ENCODE peak calls at places on chromosomes 2 and 18, in eight cellular contexts. L is endothelial cell, I is kidney epithelial cell, Y is tibial nerve, V is fibroblast of the aortic adventitia, D is AG09309, N is ovary, U is thoracic aorta. A is an unnamed sample.

GRCh38 chr2:151774506-151774905 is 40.2 kb upstream of the NEB start:
- DNase-seq in L (no peak), I (no peak), Y (no peak), V (peak; percentile 74), D (peak; percentile 70), N (no peak), U (no peak), A (no peak)

GRCh38 chr2:152042636-152043615 is 55.9 kb downstream of the CACNB4 start:
- DNase-seq in L (no peak), I (no peak), Y (no peak), V (no peak), D (no peak), N (no peak), U (no peak), A (no peak)

GRCh38 chr2:75310915-75311314 is 111.6 kb upstream of the TACR1 start:
- DNase-seq in L (no peak), I (no peak), Y (no peak), V (no peak), D (no peak), N (no peak), U (no peak), A (no peak)

GRCh38 chr2:216664593-216665034 is 30.7 kb downstream of the IGFBP5 start:
- DNase-seq in L (no peak), I (no peak), Y (no peak), V (no peak), D (no peak), N (no peak), U (no peak), A (no peak)

GRCh38 chr2:241702155-241702404 is 241 bp downstream of the ING5 start:
- DNase-seq in L (peak; percentile 89), I (no peak), Y (no peak), V (peak; percentile 73), D (no peak), N (no peak), U (no peak), A (peak; percentile 96)

GRCh38 chr2:179991344-179991743 is 15.8 kb downstream of the CWC22 start:
- DNase-seq in L (no peak), I (no peak), Y (no peak), V (no peak), D (no peak), N (no peak), U (no peak), A (no peak)

GRCh38 chr2:38076250-38076709 is 329 bp upstream of the CYP1B1 start:
- DNase-seq in L (peak; percentile 59), I (no peak), Y (peak; percentile 71), V (peak; percentile 90), D (peak; percentile 80), N (peak; percentile 76), U (no peak), A (no peak)

GRCh38 chr2:127401757-127402695 is 14.3 kb upstream of the MAP3K2 start:
- DNase-seq in L (no peak), I (no peak), Y (no peak), V (no peak), D (no peak), N (no peak), U (no peak), A (peak; percentile 60)

GRCh38 chr18:48308027-48308635 is 101.1 kb downstream of the ZBTB7C start:
- DNase-seq in L (no peak), I (no peak), Y (no peak), V (no peak), D (no peak), N (no peak), U (no peak), A (no peak)

DNA sequence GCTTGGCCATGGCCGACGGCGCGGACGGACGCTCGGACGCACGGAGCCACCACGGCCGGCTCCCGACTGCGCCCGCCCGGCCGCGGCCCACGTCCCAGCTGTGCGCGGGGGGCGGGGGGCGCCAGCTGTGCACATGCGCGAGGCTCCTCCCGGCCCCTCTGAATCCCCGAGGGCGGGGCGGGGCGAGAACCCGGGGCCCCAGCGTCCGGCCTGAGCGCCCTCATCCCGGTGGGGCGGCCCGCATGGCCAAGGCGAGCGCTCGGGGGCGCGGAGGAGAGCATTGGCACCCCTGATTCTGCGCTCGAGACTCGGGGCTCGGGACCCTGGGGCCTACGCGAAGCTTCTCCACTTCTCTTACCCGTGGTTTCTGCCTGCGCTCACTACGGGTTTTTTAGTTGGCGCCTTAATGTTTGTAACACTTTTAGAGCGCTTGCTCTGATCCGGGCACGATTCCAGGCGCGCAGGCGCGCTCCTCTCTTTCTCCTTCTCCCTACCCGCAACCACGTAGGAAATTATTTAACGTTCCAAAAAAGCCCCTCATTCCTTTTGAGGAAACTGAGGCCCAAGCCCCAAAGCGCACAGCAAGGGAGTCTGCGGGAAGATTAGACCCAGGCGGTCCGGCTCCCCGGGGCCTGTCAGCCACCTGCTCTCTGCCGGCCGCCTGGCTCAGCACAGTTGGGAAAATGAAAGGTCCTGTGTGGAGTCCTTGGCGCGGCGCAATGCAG is at the start of gene PXDN:
- DNase-seq in L (no peak), I (no peak), Y (no peak), V (peak; percentile 76), D (no peak), N (peak; percentile 77), U (no peak), A (peak; percentile 84)
- TF ChIP-seq CTCF in L (no peak), I (no peak), Y (no peak), V (peak; percentile 10), D (no peak), N (no peak), U (no peak), A (no peak)

GRCh38 chr2:11744631-11745394 is 1.6 kb upstream of the LPIN1 start:
- DNase-seq in L (peak; percentile 25), I (no peak), Y (no peak), V (peak; percentile 60), D (no peak), N (no peak), U (no peak), A (peak; percentile 73)

GRCh38 chr2:11748018-11748860 is 1.8 kb downstream of the LPIN1 start:
- DNase-seq in L (no peak), I (no peak), Y (no peak), V (no peak), D (no peak), N (no peak), U (no peak), A (no peak)

GRCh38 chr2:11746376-11746806 is at the start of gene LPIN1:
- DNase-seq in L (peak; percentile 89), I (no peak), Y (peak; percentile 87), V (peak; percentile 79), D (no peak), N (peak; percentile 92), U (peak; percentile 56), A (peak; percentile 94)

GRCh38 chr2:11745613-11746375 is 638 bp upstream of the LPIN1 start:
- DNase-seq in L (no peak), I (no peak), Y (no peak), V (no peak), D (no peak), N (peak; percentile 59), U (no peak), A (peak; percentile 67)

GRCh38 chr2:11746807-11747459 is 501 bp downstream of the LPIN1 start:
- DNase-seq in L (no peak), I (no peak), Y (no peak), V (no peak), D (no peak), N (peak; percentile 52), U (no peak), A (no peak)
- TF ChIP-seq CTCF in L (no peak), I (no peak), Y (no peak), V (no peak), D (no peak), N (no peak), U (no peak), A (no peak)

GRCh38 chr2:168732506-168732905 is 69.9 kb upstream of the NOSTRIN start:
- DNase-seq in L (no peak), I (no peak), Y (no peak), V (no peak), D (no peak), N (no peak), U (no peak), A (no peak)
- TF ChIP-seq CTCF in L (no peak), I (no peak), Y (no peak), V (no peak), D (no peak), N (no peak), U (no peak), A (no peak)

GRCh38 chr2:19456695-19457094 is 98.3 kb upstream of the OSR1 start:
- DNase-seq in L (no peak), I (no peak), Y (no peak), V (no peak), D (no peak), N (no peak), U (no peak), A (no peak)
- TF ChIP-seq CTCF in L (no peak), I (no peak), Y (no peak), V (no peak), D (no peak), N (no peak), U (no peak), A (no peak)

DNA sequence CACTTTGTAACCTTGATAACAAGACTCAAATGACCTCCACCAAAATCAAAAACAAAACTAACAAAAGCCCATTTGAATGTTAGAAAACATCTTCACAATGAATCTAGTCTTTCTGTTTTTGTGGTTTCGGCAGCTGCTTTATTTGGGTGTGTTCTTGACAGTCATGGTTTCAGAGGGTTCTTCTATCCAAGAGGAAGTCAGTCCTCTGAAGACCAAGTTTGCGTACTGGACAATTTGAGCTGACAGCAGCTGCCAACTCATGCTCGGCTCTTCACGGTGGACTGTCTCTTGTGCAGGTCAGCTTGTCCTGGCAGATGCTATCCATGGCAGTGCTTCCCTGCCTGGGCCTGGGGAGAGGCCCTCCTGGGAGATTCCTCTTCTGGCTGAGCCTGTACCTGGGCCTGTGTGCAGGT is 91.0 kb downstream of the TMEM17 start:
- DNase-seq in L (no peak), I (no peak), Y (no peak), V (no peak), D (no peak), N (no peak), U (no peak), A (peak; percentile 40)
- TF ChIP-seq CTCF in L (no peak), I (no peak), Y (no peak), V (no peak), D (no peak), N (no peak), U (no peak), A (no peak)

DNA sequence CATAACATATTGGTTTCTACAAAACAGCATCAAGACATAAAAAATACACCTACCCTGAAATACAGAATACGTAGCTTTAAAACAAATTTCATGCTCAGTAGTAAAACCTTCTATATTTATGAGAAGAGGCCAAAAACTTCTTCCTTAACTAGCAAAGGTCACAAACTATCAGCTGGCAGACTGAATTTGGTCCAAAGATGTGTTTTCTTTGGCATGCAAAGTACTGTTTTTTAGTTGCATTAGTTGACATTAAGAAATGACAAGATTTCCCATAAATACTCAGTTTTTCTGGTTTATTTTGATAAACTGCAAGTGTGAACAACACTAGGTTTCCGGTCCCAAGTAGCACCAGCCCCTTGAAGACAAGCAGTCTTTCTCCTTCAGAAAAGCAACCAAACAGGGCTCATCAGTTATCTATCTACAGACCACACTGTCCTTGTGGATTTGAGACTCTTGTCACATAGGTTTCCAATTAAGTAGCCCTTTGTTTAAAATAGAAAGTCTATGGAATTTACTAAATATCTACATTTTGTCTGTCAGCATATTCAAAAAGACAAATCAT is 35.6 kb downstream of the SLC25A12 start:
- DNase-seq in L (no peak), I (no peak), Y (no peak), V (peak; percentile 64), D (no peak), N (no peak), U (no peak), A (no peak)
- TF ChIP-seq CTCF in L (no peak), I (no peak), Y (no peak), V (no peak), D (no peak), N (no peak), U (no peak), A (no peak)

GRCh38 chr2:61135510-61135909 is 26.5 kb upstream of the C2orf74 start:
- DNase-seq in L (no peak), I (no peak), Y (no peak), V (peak; percentile 78), D (peak; percentile 24), N (no peak), U (no peak), A (no peak)
- TF ChIP-seq CTCF in L (no peak), I (no peak), Y (peak; percentile 28), V (peak; percentile 52), D (peak; percentile 49), N (no peak), U (no peak), A (peak; percentile 58)